ENCODE peak calls at places on chromosomes 5 and 9, in six cellular contexts. X is central memory CD4-positive, alpha-beta T cell; W is Right ventricle myocardium inferior; I is vagina; Z is head of caudate nucleus; U is activated naive CD4-positive, alpha-beta T cell treated with anti-CD3 and anti-CD28 coated beads for 36 hours. L is an unnamed sample.
A peak's percentile ranks its signal among the peaks of the same experiment; 100 is the strongest.

GRCh38 chr5:120014535-120014934 is 385.2 kb downstream of the FAM170A start:
- DNase-seq in X (no peak), W (no peak), I (no peak), Z (no peak), U (no peak), L (no peak)

GRCh38 chr9:87618931-87619330 is 107.0 kb upstream of the CTSL start:
- DNase-seq in X (no peak), W (no peak), I (no peak), Z (no peak), U (no peak), L (no peak)

GRCh38 chr9:101050650-101051049 is 22.1 kb downstream of the PLPPR1 start:
- DNase-seq in X (no peak), W (no peak), I (no peak), Z (no peak), U (no peak), L (no peak)

GRCh38 chr9:129415954-129416651 is 204.8 kb downstream of the C9orf50 start:
- DNase-seq in X (no peak), W (no peak), I (no peak), Z (no peak), U (no peak), L (no peak)

GRCh38 chr9:109968702-109969450 is 188.9 kb downstream of the PALM2AKAP2 start:
- DNase-seq in X (no peak), W (no peak), I (no peak), Z (no peak), U (peak; percentile 40), L (peak; percentile 15)

GRCh38 chr5:17190799-17191391 is 26.5 kb upstream of the BASP1 start:
- DNase-seq in X (no peak), W (no peak), I (no peak), Z (no peak), U (no peak), L (no peak)

GRCh38 chr5:38370341-38371100 is 112.2 kb downstream of the EGFLAM start:
- DNase-seq in X (no peak), W (no peak), I (no peak), Z (no peak), U (no peak), L (no peak)

GRCh38 chr5:11251242-11251641 is 490.2 kb upstream of the DAP start:
- DNase-seq in X (no peak), W (no peak), I (no peak), Z (no peak), U (no peak), L (no peak)

GRCh38 chr5:378976-379742 is 57.6 kb downstream of the AHRR start:
- DNase-seq in X (no peak), W (peak; percentile 51), I (peak; percentile 56), Z (no peak), U (peak; percentile 15), L (no peak)

GRCh38 chr9:108953983-108954574 is 19.9 kb downstream of the ABITRAM start:
- DNase-seq in X (peak; percentile 20), W (no peak), I (no peak), Z (no peak), U (no peak), L (peak; percentile 71)

GRCh38 chr9:76866689-76867088 is 39.2 kb downstream of the PRUNE2 start:
- DNase-seq in X (no peak), W (no peak), I (no peak), Z (no peak), U (no peak), L (no peak)

GRCh38 chr5:74938250-74938649 is 72.1 kb upstream of the FAM169A start:
- DNase-seq in X (no peak), W (no peak), I (no peak), Z (no peak), U (no peak), L (peak; percentile 74)